ENCODE peak calls at places on chromosome 11, in nine cellular contexts. B, X, D, H, G, M, C, O and W are unnamed samples.

GRCh38 chr11:84408946-84409411 is 1122.8 kb upstream of the CCDC90B start:
- DNase-seq in M (no peak), X (no peak), G (no peak), D (no peak), H (no peak), O (no peak), B (no peak), C (no peak), W (no peak)

GRCh38 chr11:32418836-32419235 is 16.5 kb downstream of the WT1 start:
- DNase-seq in H (no peak), C (no peak), D (no peak), G (no peak), O (no peak), M (no peak), B (no peak), X (no peak), W (peak)

GRCh38 chr11:93528757-93529639 is 14.2 kb downstream of the SMCO4 start:
- DNase-seq in H (no peak), C (no peak), M (no peak), O (no peak), B (no peak), D (no peak), X (peak), G (no peak), W (no peak)

GRCh38 chr11:104546486-104546885 is 351.8 kb downstream of the CASP12 start:
- DNase-seq in M (no peak), B (no peak), O (no peak), X (no peak), D (no peak), C (no peak), H (no peak), G (no peak), W (no peak)

GRCh38 chr11:117834068-117834810 is 9.7 kb upstream of the FXYD2 start:
- DNase-seq in O (no peak), D (no peak), M (no peak), B (no peak), G (no peak), H (no peak), X (no peak), C (no peak), W (no peak)

GRCh38 chr11:38865922-38866321 is 2267.9 kb upstream of the RAG2 start:
- DNase-seq in D (no peak), G (no peak), X (no peak), O (no peak), M (no peak), B (no peak), C (no peak), H (no peak), W (no peak)

GRCh38 chr11:34149786-34150185 is 44.4 kb downstream of the NAT10 start:
- DNase-seq in H (no peak), M (peak), D (peak), C (no peak), O (peak), G (peak), X (no peak), B (no peak), W (peak)

GRCh38 chr11:20670932-20671403 is 1.6 kb downstream of the NELL1 start:
- DNase-seq in H (no peak), O (no peak), G (no peak), D (no peak), C (no peak), X (no peak), B (no peak), M (peak), W (peak)

GRCh38 chr11:70742553-70743291 is 344.4 kb downstream of the CTTN start:
- DNase-seq in B (no peak), C (no peak), X (no peak), D (no peak), M (peak), O (peak), H (no peak), G (peak), W (no peak)

GRCh38 chr11:120579601-120580000 is 68.1 kb downstream of the GRIK4 start:
- DNase-seq in X (no peak), H (no peak), B (no peak), D (no peak), C (no peak), G (no peak), M (no peak), O (no peak), W (no peak)

GRCh38 chr11:62138630-62139425 is 15.0 kb downstream of the INCENP start:
- DNase-seq in M (no peak), G (peak), O (no peak), B (no peak), H (no peak), X (no peak), D (no peak), C (no peak), W (no peak)

GRCh38 chr11:70415642-70416395 is 17.5 kb downstream of the CTTN start:
- DNase-seq in G (no peak), X (no peak), O (no peak), D (no peak), H (no peak), M (no peak), C (no peak), B (no peak), W (peak)

GRCh38 chr11:131877246-131877645 is 506.8 kb downstream of the NTM start:
- DNase-seq in H (no peak), D (no peak), G (no peak), B (no peak), X (no peak), M (no peak), C (no peak), O (no peak), W (no peak)

GRCh38 chr11:63510360-63511130 is 4.7 kb downstream of the LGALS12 start:
- DNase-seq in D (no peak), O (no peak), X (no peak), B (no peak), M (no peak), G (no peak), H (no peak), C (no peak), W (no peak)

GRCh38 chr11:45920531-45921477 is 1.7 kb upstream of the LARGE2 start:
- DNase-seq in H (no peak), X (no peak), M (no peak), D (no peak), B (no peak), O (no peak), C (no peak), G (peak), W (no peak)

GRCh38 chr11:45224766-45225165 is 61.4 kb downstream of the SYT13 start:
- DNase-seq in O (no peak), D (no peak), M (no peak), X (no peak), C (no peak), G (no peak), H (no peak), B (no peak), W (no peak)

GRCh38 chr11:5192738-5193137 is 7.7 kb downstream of the OR51V1 start:
- DNase-seq in X (no peak), C (no peak), M (no peak), G (no peak), B (no peak), D (no peak), H (no peak), O (no peak), W (no peak)

GRCh38 chr11:13137778-13138400 is 128.8 kb downstream of the RASSF10 start:
- DNase-seq in H (no peak), M (no peak), O (no peak), X (no peak), C (no peak), D (no peak), B (peak), G (no peak), W (no peak)

GRCh38 chr11:117998201-117998579 is 12.0 kb downstream of the IL10RA start:
- DNase-seq in M (no peak), D (no peak), X (no peak), B (no peak), O (no peak), C (no peak), H (peak), G (no peak), W (no peak)

GRCh38 chr11:84089072-84090057 is 803.2 kb upstream of the CCDC90B start:
- DNase-seq in G (peak), M (no peak), O (no peak), H (no peak), B (peak), D (no peak), C (no peak), X (no peak), W (no peak)

GRCh38 chr11:71183878-71184277 is 68.5 kb downstream of the SHANK2 start:
- DNase-seq in D (no peak), H (no peak), M (no peak), C (no peak), B (no peak), O (no peak), X (no peak), G (no peak), W (no peak)

GRCh38 chr11:126512251-126512650 is 156.8 kb downstream of the ST3GAL4 start:
- DNase-seq in X (no peak), B (no peak), C (no peak), G (no peak), H (no peak), D (no peak), O (no peak), M (no peak), W (no peak)

GRCh38 chr11:47136327-47136726 is 40.4 kb downstream of the ARFGAP2 start:
- DNase-seq in H (no peak), X (no peak), M (no peak), O (no peak), G (no peak), B (no peak), D (no peak), C (no peak), W (no peak)

GRCh38 chr11:116373545-116373944 is 399.2 kb downstream of the BUD13 start:
- DNase-seq in X (peak), B (no peak), G (no peak), C (no peak), M (no peak), H (no peak), D (no peak), O (no peak), W (no peak)

GRCh38 chr11:74417860-74418508 is 19.8 kb upstream of the PGM2L1 start:
- DNase-seq in C (no peak), G (no peak), B (no peak), O (no peak), D (no peak), M (no peak), H (no peak), X (peak), W (no peak)

GRCh38 chr11:122983438-122984185 is 2.0 kb upstream of the BSX start:
- DNase-seq in O (no peak), H (no peak), G (peak), M (peak), C (no peak), X (no peak), D (no peak), B (no peak), W (no peak)

GRCh38 chr11:123413636-123414035 is 16.4 kb upstream of the GRAMD1B start:
- DNase-seq in C (no peak), H (no peak), X (no peak), M (no peak), G (no peak), B (peak), O (no peak), D (no peak), W (peak)

GRCh38 chr11:44066732-44067131 is 662 bp downstream of the ACCS start:
- DNase-seq in X (peak), B (no peak), M (no peak), C (peak), H (no peak), G (peak), D (no peak), O (peak), W (peak)

GRCh38 chr11:13355191-13355590 is 77.6 kb downstream of the BMAL1 start:
- DNase-seq in G (no peak), D (no peak), B (no peak), M (no peak), H (no peak), X (no peak), O (no peak), C (no peak), W (no peak)

GRCh38 chr11:24078056-24078455 is 418.8 kb upstream of the LUZP2 start:
- DNase-seq in H (no peak), M (no peak), X (no peak), C (no peak), B (no peak), D (no peak), G (no peak), O (no peak), W (no peak)

GRCh38 chr11:93032580-93032979 is 63.1 kb downstream of the MTNR1B start:
- DNase-seq in C (no peak), G (no peak), X (no peak), O (no peak), M (no peak), D (no peak), B (no peak), H (no peak), W (no peak)

GRCh38 chr11:84390441-84391078 is 1104.4 kb upstream of the CCDC90B start:
- DNase-seq in D (no peak), O (no peak), X (no peak), B (no peak), G (no peak), C (no peak), H (no peak), M (no peak), W (no peak)

GRCh38 chr11:61793084-61793828 is 545 bp downstream of the FEN1 start:
- DNase-seq in B (peak), O (peak), G (peak), M (no peak), C (no peak), X (no peak), H (no peak), D (peak), W (peak)

GRCh38 chr11:112880454-112880853 is 80.8 kb upstream of the NCAM1 start:
- DNase-seq in O (no peak), G (no peak), X (no peak), D (no peak), H (no peak), C (no peak), B (no peak), M (no peak), W (no peak)

GRCh38 chr11:327581-327923 is 6.9 kb upstream of the IFITM3 start:
- DNase-seq in O (no peak), M (no peak), B (no peak), G (no peak), C (no peak), D (no peak), H (no peak), X (no peak), W (no peak)

GRCh38 chr11:324131-324530 is 3.5 kb upstream of the IFITM3 start:
- DNase-seq in B (no peak), D (no peak), O (peak), G (peak), C (no peak), M (peak), H (no peak), X (no peak), W (no peak)

GRCh38 chr11:326842-327580 is 6.4 kb upstream of the IFITM3 start:
- DNase-seq in C (no peak), G (peak), H (peak), X (peak), M (no peak), D (no peak), O (peak), B (peak), W (peak)

GRCh38 chr11:326592-326841 is 5.9 kb upstream of the IFITM3 start:
- DNase-seq in G (peak), H (no peak), B (no peak), C (no peak), X (no peak), M (peak), D (no peak), O (no peak), W (no peak)

DNA sequence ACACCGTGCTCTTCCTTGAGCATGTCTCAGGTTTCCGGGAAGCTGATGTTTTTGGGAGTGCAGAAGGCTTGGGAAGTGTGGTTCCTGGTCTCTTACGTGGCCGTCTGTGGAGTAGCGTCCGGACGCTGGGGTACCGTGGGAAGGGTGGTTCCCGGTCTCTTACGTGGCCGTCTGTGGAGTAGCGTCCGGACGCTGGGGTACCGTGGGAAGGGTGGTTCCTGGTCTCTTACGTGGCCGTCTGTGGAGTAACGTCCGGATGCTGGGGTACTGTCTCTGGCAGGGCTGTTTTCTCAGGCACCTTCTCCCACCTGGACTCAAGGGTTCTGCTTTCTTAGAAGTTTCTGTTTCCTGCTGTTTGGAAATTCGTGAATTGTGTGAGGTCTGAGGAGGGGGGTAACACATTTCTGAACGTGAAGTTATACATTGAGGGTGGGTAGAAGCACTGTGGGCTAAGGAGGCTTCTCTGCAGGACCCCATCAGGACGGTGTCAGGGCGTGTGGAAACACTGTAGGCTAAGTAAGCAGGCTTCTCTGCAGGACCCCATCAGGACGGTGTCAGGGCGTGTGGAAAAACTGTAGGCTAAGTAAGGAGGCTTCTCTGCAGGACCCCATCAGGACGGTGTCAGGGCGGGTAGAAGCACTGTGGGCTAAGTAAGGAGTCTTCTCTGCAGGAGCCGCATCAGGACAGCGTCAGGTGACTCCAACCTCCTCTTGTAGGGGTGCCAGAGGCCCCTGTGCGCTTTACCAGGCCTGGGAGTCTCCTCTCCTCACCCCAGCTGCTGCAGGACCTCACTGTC is 5.3 kb upstream of the IFITM3 start:
- DNase-seq in C (no peak), B (no peak), X (no peak), H (no peak), G (no peak), O (no peak), D (no peak), M (peak), W (no peak)
- TF ChIP-seq MAX in C (no peak), B (no peak), X (no peak), H (no peak), G (no peak), O (no peak), D (no peak), M (no peak), W (no peak)

DNA sequence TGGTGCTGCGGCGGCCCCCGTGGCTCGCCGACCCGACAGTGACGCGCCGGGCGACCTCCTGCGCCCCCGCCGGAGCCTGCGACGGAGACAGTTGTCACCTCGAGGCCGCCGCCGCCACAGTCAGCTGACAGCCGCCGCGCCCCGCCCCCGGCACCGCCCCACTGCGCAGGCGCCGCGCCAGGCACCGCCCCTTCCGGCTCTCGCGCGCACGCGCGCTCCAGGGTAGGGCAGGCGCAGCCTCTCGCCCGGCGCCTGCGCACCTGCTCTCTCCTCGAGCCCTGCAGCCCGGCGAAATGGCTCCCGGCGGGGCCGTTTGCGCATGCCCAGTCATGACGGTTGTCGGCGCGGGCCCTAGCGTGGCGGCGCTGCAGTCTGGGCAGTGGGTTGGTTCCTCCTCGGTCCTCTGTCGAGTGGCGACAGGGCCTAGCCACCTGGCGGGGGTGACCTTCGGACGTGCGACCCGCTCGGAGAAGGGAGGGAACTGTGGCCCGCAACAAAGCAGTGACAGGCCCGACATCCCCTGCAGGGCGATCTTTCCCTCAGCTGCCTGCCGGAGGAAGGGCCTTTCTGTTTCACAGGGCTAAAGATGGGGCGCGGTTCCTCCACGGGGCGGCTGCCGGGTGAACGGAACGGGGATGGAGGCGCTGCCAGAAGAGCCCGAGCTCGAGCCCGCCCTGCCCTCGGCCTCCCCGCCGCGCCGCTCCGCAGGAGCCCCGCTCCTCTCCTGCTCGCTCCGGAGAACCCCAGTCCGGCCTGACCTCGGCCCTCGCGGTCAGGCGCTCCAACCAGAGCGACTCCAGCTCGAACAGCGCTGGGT is at the start of gene TOLLIP:
- DNase-seq in C (peak), O (peak), M (peak), X (peak), G (peak), D (peak), H (peak), B (peak), W (peak)
- TF ChIP-seq CTCF in C (peak), O (peak), M (no peak), X (peak), G (peak), D (peak), H (no peak), B (peak), W (peak)

GRCh38 chr11:108218912-108219783 is 3.3 kb downstream of the NPAT start:
- DNase-seq in O (peak), D (no peak), G (no peak), H (no peak), M (no peak), C (no peak), B (no peak), X (no peak), W (no peak)
- H3K4me3 ChIP-seq in O (peak), D (no peak), G (no peak), H (peak), M (no peak), C (no peak), B (no peak), X (no peak), W (no peak)

GRCh38 chr11:68831124-68831523 is 10.6 kb downstream of the CPT1A start:
- DNase-seq in H (no peak), C (no peak), M (no peak), B (no peak), G (no peak), O (no peak), X (no peak), D (no peak), W (no peak)
- TF ChIP-seq MAX in H (no peak), C (no peak), M (no peak), B (no peak), G (no peak), O (no peak), X (no peak), D (no peak), W (no peak)

GRCh38 chr11:73386026-73386425 is 9.8 kb downstream of the RELT start:
- DNase-seq in D (no peak), O (peak), G (no peak), C (no peak), M (no peak), H (peak), B (no peak), X (no peak), W (peak)

GRCh38 chr11:73387594-73388021 is 11.4 kb downstream of the RELT start:
- DNase-seq in O (no peak), M (no peak), H (no peak), X (no peak), C (no peak), B (no peak), D (no peak), G (no peak), W (peak)

GRCh38 chr11:73384871-73385692 is 8.9 kb downstream of the RELT start:
- DNase-seq in G (no peak), M (no peak), D (no peak), H (peak), C (no peak), O (peak), B (no peak), X (peak), W (peak)

GRCh38 chr11:73388241-73389133 is 12.3 kb downstream of the RELT start:
- DNase-seq in B (no peak), X (no peak), H (no peak), O (no peak), M (no peak), C (no peak), D (no peak), G (no peak), W (peak)

DNA sequence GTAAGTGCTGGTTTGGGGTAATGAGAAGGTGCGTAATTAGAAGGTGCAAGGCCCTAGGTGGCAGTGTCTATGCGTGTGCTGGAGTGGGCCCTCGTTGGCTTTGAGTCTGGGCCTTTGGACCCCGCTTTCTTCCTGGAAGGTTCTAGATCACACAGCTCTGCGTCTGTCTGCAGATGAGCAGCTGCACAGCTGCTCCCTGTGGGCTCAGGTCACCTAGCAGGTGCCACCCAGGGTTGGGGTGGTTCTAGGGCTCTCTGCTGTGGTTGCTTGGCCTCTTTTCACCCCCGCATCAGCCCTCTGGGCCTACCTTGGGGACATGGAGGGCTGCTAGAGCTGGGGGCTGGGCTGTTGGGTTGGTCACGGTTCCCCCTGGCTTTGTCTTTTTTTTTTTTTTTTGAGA is 10.4 kb downstream of the RELT start:
- DNase-seq in D (no peak), B (no peak), H (no peak), M (no peak), O (no peak), G (no peak), C (no peak), X (no peak), W (no peak)
- TF ChIP-seq CTCF in D (no peak), B (no peak), H (no peak), M (no peak), O (no peak), G (no peak), C (no peak), X (no peak), W (no peak)